ENCODE peak calls at places on chromosomes 3 and 15, in six cellular contexts. H is IMR-90, B is cardiac muscle cell, Z is adrenal gland, N is testis, R is lower lobe of right lung. F is an unnamed sample. For H3K36me3, the result is how much of the 10 kb centered on the place peaks cover.

GRCh38 chr3:12553921-12554391 is 2.9 kb upstream of the MKRN2 start:
- DNase-seq in R (peak), B (peak), Z (no peak), N (peak), H (no peak), F (no peak)

GRCh38 chr15:71254503-71254902 is 139.2 kb downstream of the THSD4 start:
- DNase-seq in N (no peak), Z (no peak), R (no peak), B (no peak), H (peak), F (peak)

GRCh38 chr3:120793601-120794000 is 51.1 kb downstream of the GTF2E1 start:
- DNase-seq in N (no peak), Z (no peak), R (no peak), B (no peak), H (peak), F (no peak)

GRCh38 chr3:38454179-38454883 is 641 bp downstream of the ACVR2B start:
- DNase-seq in N (peak), Z (peak), R (peak), B (peak), H (peak), F (peak)

GRCh38 chr15:37907136-37907535 is 27.3 kb upstream of the TMCO5A start:
- DNase-seq in B (peak), Z (no peak), R (no peak), H (peak), N (no peak), F (no peak)

GRCh38 chr3:15097889-15098288 is 1.1 kb downstream of the RBSN start:
- DNase-seq in B (no peak), H (no peak), N (no peak), Z (no peak), R (no peak), F (no peak)

GRCh38 chr3:177195242-177195940 is 1.9 kb downstream of the TBL1XR1 start:
- DNase-seq in R (no peak), Z (no peak), B (peak), N (peak), H (no peak), F (no peak)

GRCh38 chr3:123586966-123587365 is 2.1 kb upstream of the HACD2 start:
- DNase-seq in N (no peak), B (peak), H (peak), R (no peak), Z (no peak), F (no peak)

GRCh38 chr3:69086133-69086722 is 1.5 kb downstream of the ARL6IP5 start:
- DNase-seq in B (peak), N (peak), H (peak), Z (peak), R (peak), F (peak)

GRCh38 chr15:89795996-89796395 is 18.7 kb downstream of the ANPEP start:
- DNase-seq in R (no peak), Z (no peak), N (no peak), H (no peak), B (no peak), F (no peak)

GRCh38 chr3:28923994-28924393 is 356.9 kb upstream of the RBMS3 start:
- DNase-seq in Z (no peak), H (no peak), R (no peak), B (no peak), N (no peak), F (no peak)

GRCh38 chr3:99859855-99860254 is 42.2 kb downstream of the CMSS1 start:
- DNase-seq in B (peak), Z (no peak), R (no peak), N (no peak), H (peak), F (no peak)

GRCh38 chr3:58388550-58389061 is 45.0 kb downstream of the PDHB start:
- DNase-seq in Z (no peak), H (peak), B (peak), N (no peak), R (no peak), F (no peak)

GRCh38 chr15:89686522-89686921 is 4.0 kb downstream of the PEX11A start:
- DNase-seq in R (no peak), H (no peak), N (no peak), Z (no peak), B (no peak), F (no peak)

GRCh38 chr3:113054552-113054951 is 63.8 kb downstream of the GTPBP8 start:
- DNase-seq in H (peak), Z (no peak), N (no peak), R (no peak), B (peak), F (no peak)
- TF ChIP-seq CTCF in H (no peak), Z (no peak), N (no peak), R (no peak), B (peak), F (no peak)

GRCh38 chr15:51341366-51342248 is at the start of gene GLDN:
- DNase-seq in R (peak), N (no peak), H (peak), B (peak), Z (no peak), F (peak)
- H3K4me3 ChIP-seq in R (peak), N (peak), H (no peak), B (peak), Z (peak), F (no peak)

GRCh38 chr3:63662011-63662410 is 9.5 kb downstream of the SNTN start:
- DNase-seq in B (no peak), Z (no peak), R (no peak), N (no peak), H (no peak), F (no peak)
- H3K36me3 ChIP-seq in B (under half), Z (under half), R (under half), N (under half), H (under half), F (under half)

GRCh38 chr15:59485036-59485435 is 47.0 kb downstream of the FAM81A start:
- DNase-seq in H (no peak), B (no peak), R (no peak), Z (no peak), N (no peak), F (no peak)
- TF ChIP-seq CTCF in H (no peak), B (no peak), R (no peak), Z (no peak), N (no peak), F (no peak)

GRCh38 chr3:66477846-66478245 is 23.0 kb downstream of the LRIG1 start:
- DNase-seq in B (no peak), Z (no peak), H (no peak), N (no peak), R (no peak), F (no peak)

GRCh38 chr3:66481071-66482001 is 19.5 kb downstream of the LRIG1 start:
- DNase-seq in H (peak), B (no peak), Z (no peak), R (no peak), N (no peak), F (no peak)

GRCh38 chr3:66478923-66479322 is 21.9 kb downstream of the LRIG1 start:
- DNase-seq in H (no peak), B (no peak), Z (no peak), R (no peak), N (no peak), F (no peak)

GRCh38 chr3:66480666-66481065 is 20.2 kb downstream of the LRIG1 start:
- DNase-seq in B (peak), N (no peak), H (peak), R (no peak), Z (no peak), F (no peak)

DNA sequence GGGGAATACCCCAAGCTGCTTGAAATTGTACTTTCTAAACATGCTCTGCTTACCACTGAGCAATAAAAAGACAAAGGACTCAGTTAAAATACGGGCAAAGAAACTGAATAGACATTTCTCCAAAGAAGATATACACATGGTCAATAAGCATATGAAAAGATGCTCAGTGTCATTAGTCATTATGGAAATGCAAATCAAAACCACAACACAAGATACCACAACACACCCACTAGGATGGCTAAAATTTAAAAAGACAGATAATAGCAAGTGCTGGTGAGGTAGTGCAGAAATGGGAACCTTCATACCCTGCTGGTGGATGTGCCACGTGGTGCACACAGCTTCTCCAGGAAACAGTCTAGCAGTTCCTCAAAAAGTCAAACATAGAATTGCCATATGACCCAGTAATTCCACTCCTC is 21.3 kb downstream of the LRIG1 start:
- DNase-seq in R (no peak), N (no peak), Z (no peak), H (no peak), B (no peak), F (no peak)
- H3K4me3 ChIP-seq in R (no peak), N (no peak), Z (no peak), H (no peak), B (no peak), F (no peak)

DNA sequence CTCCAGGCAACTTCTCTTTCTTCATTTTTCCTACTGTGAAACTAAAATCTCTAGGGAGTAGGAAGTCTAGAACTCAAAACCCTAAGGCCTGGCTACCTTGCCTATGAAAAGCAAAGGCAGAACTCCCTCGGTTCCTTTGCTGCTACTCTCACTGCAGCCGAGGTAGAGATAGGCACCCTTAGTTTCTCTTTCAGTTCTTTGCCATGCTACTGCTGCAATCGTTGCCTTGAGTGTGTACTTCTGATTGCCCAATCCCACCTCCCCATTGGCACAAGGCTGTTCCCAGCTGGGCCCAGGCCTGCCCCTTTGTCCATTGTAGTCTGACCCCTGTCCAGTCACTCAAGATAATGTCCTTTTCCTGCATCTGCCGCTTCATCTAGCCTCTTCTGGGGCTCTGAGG is 92.3 kb upstream of the MRPS22 start:
- DNase-seq in Z (peak), B (peak), R (peak), H (no peak), N (no peak), F (no peak)
- H3K36me3 ChIP-seq in Z (under half), B (under half), R (under half), H (under half), N (under half), F (under half)

DNA sequence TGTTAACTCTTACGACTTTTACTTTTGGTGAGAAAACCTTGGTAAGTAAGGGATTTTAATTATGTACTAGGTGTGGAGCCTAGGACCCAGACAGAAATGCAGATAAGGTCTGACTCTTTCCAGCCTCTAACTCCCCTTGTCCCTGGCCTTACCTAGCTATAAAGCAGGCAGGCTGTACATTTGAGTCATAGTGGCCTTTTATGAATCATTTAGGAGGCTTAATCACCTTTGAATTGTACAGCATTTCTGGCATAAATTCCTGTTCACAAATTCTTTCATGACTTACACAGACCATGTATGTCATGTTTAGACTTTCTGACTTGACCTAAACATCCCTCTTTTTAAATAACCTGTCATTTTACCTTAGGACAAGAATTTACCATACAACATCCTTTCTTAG is 47.4 kb downstream of the CHCHD4 start:
- DNase-seq in N (no peak), B (no peak), R (no peak), H (no peak), Z (no peak), F (no peak)
- TF ChIP-seq CTCF in N (no peak), B (no peak), R (no peak), H (no peak), Z (no peak), F (no peak)

DNA sequence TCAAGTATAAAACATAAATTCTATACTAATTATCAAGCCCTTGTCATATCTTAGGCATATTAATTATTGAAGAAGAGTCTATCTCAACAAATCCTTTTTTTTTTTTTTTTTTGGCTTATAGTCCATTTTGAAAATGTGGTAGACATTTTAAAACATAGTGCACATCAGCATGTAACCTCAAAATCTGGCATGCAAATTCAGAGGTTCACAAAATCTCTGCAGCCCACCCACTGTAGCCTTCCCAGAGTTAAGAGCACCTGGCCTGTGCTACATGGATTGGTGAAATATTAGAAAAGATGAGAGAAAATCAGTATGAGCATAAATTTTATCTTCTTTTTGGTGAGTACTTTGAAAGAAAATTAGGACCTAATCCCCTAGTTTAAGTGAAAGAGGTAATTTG is 84.8 kb downstream of the MBNL1 start:
- DNase-seq in R (no peak), N (no peak), B (no peak), Z (no peak), H (no peak), F (no peak)
- H3K4me3 ChIP-seq in R (no peak), N (no peak), B (no peak), Z (no peak), H (no peak), F (no peak)

F was measured in kidney.